ENCODE peak calls at places on chromosomes 4 and X, in four cellular contexts. Z is stomach, U is IMR-90, V is breast epithelium. F is an unnamed sample. For H3K4me1, the result is how much of the 10 kb centered on the place peaks cover.

GRCh38 chrX:15815779-15816452 is 25.6 kb downstream of the ZRSR2 start:
- DNase-seq in Z (no peak), V (no peak), U (peak), F (no peak)

GRCh38 chrX:105375816-105376215 is 155.3 kb upstream of the TEX13A start:
- DNase-seq in Z (no peak), V (no peak), U (no peak), F (no peak)

GRCh38 chr4:56480691-56481090 is 13.3 kb downstream of the SRP72 start:
- DNase-seq in U (no peak), V (no peak), Z (no peak), F (no peak)

GRCh38 chr4:165207431-165208321 is at the start of gene KLHL2:
- DNase-seq in V (peak), U (peak), Z (peak), F (peak)

GRCh38 chr4:88211473-88212252 is 53.2 kb upstream of the ABCG2 start:
- DNase-seq in Z (peak), V (no peak), U (peak), F (no peak)

GRCh38 chr4:159283697-159284492 is 181.0 kb downstream of the RAPGEF2 start:
- DNase-seq in U (peak), V (no peak), Z (no peak), F (no peak)

GRCh38 chr4:124636793-124637192 is 75.7 kb downstream of the ANKRD50 start:
- DNase-seq in U (no peak), V (no peak), Z (no peak), F (no peak)

GRCh38 chrX:139850968-139851367 is 81.9 kb downstream of the ATP11C start:
- DNase-seq in V (no peak), U (no peak), Z (no peak), F (no peak)

GRCh38 chr4:139815646-139816601 is 150.3 kb downstream of the MGST2 start:
- DNase-seq in U (peak), Z (no peak), V (no peak), F (no peak)

GRCh38 chr4:56253631-56254241 is 133.6 kb downstream of the AASDH start:
- DNase-seq in Z (no peak), U (no peak), V (no peak), F (no peak)

GRCh38 chrX:16188687-16189086 is 21.4 kb downstream of the MAGEB17 start:
- DNase-seq in V (no peak), U (peak), Z (no peak), F (no peak)

GRCh38 chr4:45946699-45947098 is 177.2 kb downstream of the GABRG1 start:
- DNase-seq in V (no peak), U (no peak), Z (no peak), F (no peak)

GRCh38 chr4:87589531-87589930 is 18.8 kb upstream of the DSPP start:
- DNase-seq in U (peak), Z (no peak), V (no peak), F (no peak)

GRCh38 chr4:47528651-47529050 is 43.6 kb downstream of the ATP10D start:
- DNase-seq in U (peak), Z (no peak), V (no peak), F (no peak)

GRCh38 chrX:49273181-49273727 is 3.7 kb downstream of the PPP1R3F start:
- DNase-seq in U (no peak), V (no peak), Z (no peak), F (peak)

GRCh38 chr4:120266602-120267001 is 200.0 kb upstream of the MAD2L1 start:
- DNase-seq in Z (no peak), U (no peak), V (no peak), F (no peak)

GRCh38 chr4:4869731-4870483 is 10.4 kb downstream of the MSX1 start:
- DNase-seq in V (no peak), U (no peak), Z (no peak), F (no peak)

GRCh38 chrX:150476183-150476699 is 92.2 kb upstream of the MTM1 start:
- DNase-seq in V (no peak), Z (no peak), U (peak), F (no peak)

GRCh38 chrX:1462596-1463251 is 10.0 kb upstream of the ASMTL start:
- DNase-seq in Z (peak), U (peak), V (no peak), F (peak)

GRCh38 chrX:115588180-115588579 is 27.2 kb downstream of the PLS3 start:
- DNase-seq in Z (no peak), V (no peak), U (no peak), F (no peak)

GRCh38 chr4:169249214-169249973 is 21.4 kb downstream of the SH3RF1 start:
- DNase-seq in V (no peak), U (peak), Z (no peak), F (no peak)

GRCh38 chr4:183178201-183178600 is 79.1 kb downstream of the WWC2 start:
- DNase-seq in Z (no peak), V (no peak), U (no peak), F (no peak)

GRCh38 chr4:140497776-140498636 is at the start of gene MGAT4D:
- DNase-seq in Z (no peak), U (no peak), V (no peak), F (no peak)

GRCh38 chr4:139672732-139673131 is 7.1 kb downstream of the MGST2 start:
- DNase-seq in U (no peak), Z (no peak), V (no peak), F (no peak)

GRCh38 chr4:85210353-85210752 is 243.9 kb upstream of the WDFY3 start:
- DNase-seq in U (no peak), V (no peak), Z (no peak), F (no peak)

GRCh38 chr4:130257271-130257670 is 1161.3 kb downstream of the C4orf33 start:
- DNase-seq in V (no peak), Z (no peak), U (peak), F (no peak)

GRCh38 chr4:85953651-85954018 is 406.2 kb downstream of the MAPK10 start:
- DNase-seq in Z (no peak), V (no peak), U (peak), F (no peak)

GRCh38 chrX:57329008-57329407 is 42.5 kb downstream of the FAAH2 start:
- DNase-seq in Z (no peak), U (no peak), V (no peak), F (no peak)

GRCh38 chrX:24306430-24306829 is 7.4 kb downstream of the SUPT20HL2 start:
- DNase-seq in U (no peak), V (no peak), Z (no peak), F (no peak)

GRCh38 chrX:3663576-3664290 is 49.7 kb downstream of the PRKX start:
- DNase-seq in V (no peak), Z (no peak), U (no peak), F (no peak)

GRCh38 chr4:7785017-7785416 is 154.6 kb downstream of the AFAP1 start:
- DNase-seq in Z (no peak), V (no peak), U (peak), F (no peak)

GRCh38 chr4:26152051-26152450 is 168.8 kb upstream of the RBPJ start:
- DNase-seq in V (no peak), Z (no peak), U (no peak), F (no peak)

GRCh38 chr4:65668201-65669007 is 1.9 kb downstream of the EPHA5 start:
- DNase-seq in V (no peak), U (no peak), Z (peak), F (peak)
- H3K4me3 ChIP-seq in V (peak), U (peak), Z (peak), F (peak)

GRCh38 chr4:76697129-76697803 is 200.7 kb downstream of the SOWAHB start:
- DNase-seq in Z (no peak), U (no peak), V (no peak), F (no peak)
- H3K4me1 ChIP-seq in Z (under half), U (under half), V (under half), F (under half)

DNA sequence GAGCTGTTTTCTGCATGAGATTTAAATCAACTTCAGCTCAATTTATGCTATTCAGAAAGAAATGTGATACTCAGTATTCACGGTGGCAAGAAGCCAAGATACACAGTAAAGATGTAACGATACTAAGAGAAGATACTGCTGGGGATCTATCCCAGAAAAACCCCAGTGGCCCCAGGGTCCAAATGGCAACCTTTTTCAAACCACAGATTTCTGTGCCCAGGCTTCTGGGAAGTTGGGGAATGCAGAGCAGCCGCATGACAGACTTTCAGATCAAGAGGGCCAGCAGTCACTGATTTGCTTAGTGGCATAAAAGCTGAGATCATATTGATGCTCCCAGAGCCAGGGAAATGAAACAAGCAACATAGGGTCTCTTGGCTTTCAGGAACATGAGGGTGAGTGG is 353.9 kb downstream of the AFF2 start:
- DNase-seq in Z (no peak), V (no peak), U (no peak), F (no peak)
- H3K4me3 ChIP-seq in Z (no peak), V (no peak), U (no peak), F (no peak)

GRCh38 chr4:82432596-82432995 is 2.2 kb downstream of the ENOPH1 start:
- DNase-seq in V (no peak), Z (no peak), U (no peak), F (no peak)
- H3K4me1 ChIP-seq in V (under half), Z (under half), U (under half), F (under half)

GRCh38 chr4:153489856-153490558 is 23.8 kb downstream of the TMEM131L start:
- DNase-seq in V (no peak), Z (no peak), U (peak), F (no peak)
- H3K4me3 ChIP-seq in V (no peak), Z (peak), U (no peak), F (no peak)

GRCh38 chrX:134691453-134691852 is 33.2 kb upstream of the PLAC1 start:
- DNase-seq in V (no peak), U (no peak), Z (no peak), F (no peak)

GRCh38 chrX:134692233-134692632 is 34.0 kb upstream of the PLAC1 start:
- DNase-seq in Z (no peak), U (no peak), V (no peak), F (no peak)

GRCh38 chrX:134693644-134694043 is 35.4 kb upstream of the PLAC1 start:
- DNase-seq in U (no peak), Z (no peak), V (no peak), F (no peak)

GRCh38 chrX:134694333-134694925 is 36.2 kb upstream of the PLAC1 start:
- DNase-seq in U (no peak), V (no peak), Z (no peak), F (no peak)

GRCh38 chrX:134692990-134693389 is 34.7 kb upstream of the PLAC1 start:
- DNase-seq in V (no peak), U (peak), Z (no peak), F (no peak)
- H3K4me1 ChIP-seq in V (under half), U (under half), Z (under half), F (under half)

GRCh38 chr4:37884855-37885487 is 5.9 kb upstream of the TBC1D1 start:
- DNase-seq in Z (no peak), U (no peak), V (no peak), F (no peak)
- H3K4me3 ChIP-seq in Z (no peak), U (no peak), V (no peak), F (peak)

GRCh38 chr4:73731968-73732610 is 8.3 kb upstream of the CXCL8 start:
- DNase-seq in U (no peak), V (no peak), Z (no peak), F (no peak)
- H3K4me1 ChIP-seq in U (under half), V (under half), Z (under half), F (under half)